ENCODE peak calls at places on chromosomes 5 and 9, in four cellular contexts. One of them, this sample, is unnamed.

GRCh38 chr5:11878846-11879245 is 25.4 kb downstream of the CTNND2 start:
- DNase-seq in neural progenitor cell: no peak
- DNase-seq in CD4-positive, alpha-beta T cell: no peak
- DNase-seq in heart left ventricle: no peak
- DNase-seq in this sample: peak

GRCh38 chr5:137296213-137296702 is 202.9 kb downstream of the SPOCK1 start:
- DNase-seq in neural progenitor cell: peak
- DNase-seq in CD4-positive, alpha-beta T cell: no peak
- DNase-seq in heart left ventricle: no peak
- DNase-seq in this sample: no peak

GRCh38 chr9:116673375-116673774 is 13.7 kb upstream of the TRIM32 start:
- DNase-seq in neural progenitor cell: no peak
- DNase-seq in CD4-positive, alpha-beta T cell: no peak
- DNase-seq in heart left ventricle: no peak
- DNase-seq in this sample: no peak

GRCh38 chr5:191036-191948 is at the start of gene LRRC14B:
- DNase-seq in neural progenitor cell: no peak
- DNase-seq in CD4-positive, alpha-beta T cell: no peak
- DNase-seq in heart left ventricle: peak
- DNase-seq in this sample: no peak

GRCh38 chr9:80932181-80932580 is 757.2 kb downstream of the TLE1 start:
- DNase-seq in neural progenitor cell: no peak
- DNase-seq in CD4-positive, alpha-beta T cell: no peak
- DNase-seq in heart left ventricle: no peak
- DNase-seq in this sample: no peak

GRCh38 chr5:137888875-137889759 is at the start of gene PKD2L2:
- DNase-seq in neural progenitor cell: peak
- DNase-seq in CD4-positive, alpha-beta T cell: peak
- DNase-seq in heart left ventricle: peak
- DNase-seq in this sample: peak

GRCh38 chr9:78765861-78766260 is 468.9 kb downstream of the PSAT1 start:
- DNase-seq in neural progenitor cell: no peak
- DNase-seq in CD4-positive, alpha-beta T cell: no peak
- DNase-seq in heart left ventricle: no peak
- DNase-seq in this sample: no peak

GRCh38 chr5:165508286-165508685 is 2002.9 kb downstream of the MAT2B start:
- DNase-seq in neural progenitor cell: no peak
- DNase-seq in CD4-positive, alpha-beta T cell: no peak
- DNase-seq in heart left ventricle: no peak
- DNase-seq in this sample: no peak

GRCh38 chr5:82291429-82291828 is 13.3 kb upstream of the RPS23 start:
- DNase-seq in neural progenitor cell: no peak
- DNase-seq in CD4-positive, alpha-beta T cell: no peak
- DNase-seq in heart left ventricle: no peak
- DNase-seq in this sample: no peak

GRCh38 chr5:14153932-14154646 is 10.9 kb downstream of the TRIO start:
- DNase-seq in neural progenitor cell: peak
- DNase-seq in CD4-positive, alpha-beta T cell: no peak
- DNase-seq in heart left ventricle: peak
- DNase-seq in this sample: no peak

GRCh38 chr9:7828344-7828743 is 28.8 kb upstream of the DMAC1 start:
- DNase-seq in neural progenitor cell: no peak
- DNase-seq in CD4-positive, alpha-beta T cell: no peak
- DNase-seq in heart left ventricle: no peak
- DNase-seq in this sample: no peak

GRCh38 chr9:134590240-134591081 is 51.1 kb upstream of the COL5A1 start:
- DNase-seq in neural progenitor cell: no peak
- DNase-seq in CD4-positive, alpha-beta T cell: no peak
- DNase-seq in heart left ventricle: no peak
- DNase-seq in this sample: no peak

GRCh38 chr9:136399176-136400037 is 563 bp downstream of the SNAPC4 start:
- DNase-seq in neural progenitor cell: peak
- DNase-seq in CD4-positive, alpha-beta T cell: no peak
- DNase-seq in heart left ventricle: no peak
- DNase-seq in this sample: no peak

GRCh38 chr5:15533124-15533893 is 33.3 kb downstream of the FBXL7 start:
- DNase-seq in neural progenitor cell: no peak
- DNase-seq in CD4-positive, alpha-beta T cell: no peak
- DNase-seq in heart left ventricle: no peak
- DNase-seq in this sample: no peak

GRCh38 chr5:65013141-65013540 is 244.4 kb downstream of the CWC27 start:
- DNase-seq in neural progenitor cell: no peak
- DNase-seq in CD4-positive, alpha-beta T cell: no peak
- DNase-seq in heart left ventricle: no peak
- DNase-seq in this sample: no peak

GRCh38 chr5:170293273-170293672 is 4.3 kb downstream of the LCP2 start:
- DNase-seq in neural progenitor cell: no peak
- DNase-seq in CD4-positive, alpha-beta T cell: no peak
- DNase-seq in heart left ventricle: peak
- DNase-seq in this sample: no peak

GRCh38 chr5:168724227-168724626 is 145.1 kb upstream of the PANK3 start:
- DNase-seq in neural progenitor cell: no peak
- DNase-seq in CD4-positive, alpha-beta T cell: no peak
- DNase-seq in heart left ventricle: no peak
- DNase-seq in this sample: no peak

GRCh38 chr5:62306494-62307363 is 723 bp downstream of the KIF2A start:
- DNase-seq in neural progenitor cell: peak
- DNase-seq in CD4-positive, alpha-beta T cell: peak
- DNase-seq in heart left ventricle: no peak
- DNase-seq in this sample: peak

GRCh38 chr9:70398145-70398556 is 16.3 kb downstream of the KLF9 start:
- DNase-seq in neural progenitor cell: no peak
- DNase-seq in CD4-positive, alpha-beta T cell: no peak
- DNase-seq in heart left ventricle: no peak
- DNase-seq in this sample: no peak

GRCh38 chr5:139565411-139566305 is 4.5 kb downstream of the UBE2D2 start:
- DNase-seq in neural progenitor cell: no peak
- DNase-seq in CD4-positive, alpha-beta T cell: peak
- DNase-seq in heart left ventricle: no peak
- DNase-seq in this sample: no peak

GRCh38 chr9:108536836-108537601 is 318.8 kb downstream of the ACTL7B start:
- DNase-seq in neural progenitor cell: no peak
- DNase-seq in CD4-positive, alpha-beta T cell: no peak
- DNase-seq in heart left ventricle: no peak
- DNase-seq in this sample: no peak

GRCh38 chr5:179858241-179858585 is 404 bp downstream of the MRNIP start:
- DNase-seq in neural progenitor cell: peak
- DNase-seq in CD4-positive, alpha-beta T cell: peak
- DNase-seq in heart left ventricle: no peak
- DNase-seq in this sample: no peak

GRCh38 chr5:43396762-43397304 is 15.4 kb downstream of the CCL28 start:
- DNase-seq in neural progenitor cell: peak
- DNase-seq in CD4-positive, alpha-beta T cell: peak
- DNase-seq in heart left ventricle: peak
- DNase-seq in this sample: no peak

GRCh38 chr5:74476197-74477081 is 164.1 kb downstream of the ENC1 start:
- DNase-seq in neural progenitor cell: no peak
- DNase-seq in CD4-positive, alpha-beta T cell: no peak
- DNase-seq in heart left ventricle: no peak
- DNase-seq in this sample: no peak

GRCh38 chr9:37339945-37340344 is 82.6 kb upstream of the GRHPR start:
- DNase-seq in neural progenitor cell: no peak
- DNase-seq in CD4-positive, alpha-beta T cell: no peak
- DNase-seq in heart left ventricle: no peak
- DNase-seq in this sample: no peak

GRCh38 chr9:37336150-37336549 is 86.3 kb upstream of the GRHPR start:
- DNase-seq in neural progenitor cell: peak
- DNase-seq in CD4-positive, alpha-beta T cell: no peak
- DNase-seq in heart left ventricle: no peak
- DNase-seq in this sample: no peak

GRCh38 chr9:37337301-37337905 is 85.1 kb upstream of the GRHPR start:
- DNase-seq in neural progenitor cell: no peak
- DNase-seq in CD4-positive, alpha-beta T cell: no peak
- DNase-seq in heart left ventricle: no peak
- DNase-seq in this sample: no peak

GRCh38 chr9:37340961-37341360 is 81.5 kb upstream of the GRHPR start:
- DNase-seq in neural progenitor cell: no peak
- DNase-seq in CD4-positive, alpha-beta T cell: no peak
- DNase-seq in heart left ventricle: no peak
- DNase-seq in this sample: no peak

GRCh38 chr9:37338218-37338617 is 84.3 kb upstream of the GRHPR start:
- DNase-seq in neural progenitor cell: no peak
- DNase-seq in CD4-positive, alpha-beta T cell: no peak
- DNase-seq in heart left ventricle: no peak
- DNase-seq in this sample: no peak
- H3K27ac ChIP-seq in neural progenitor cell: no peak
- H3K27ac ChIP-seq in CD4-positive, alpha-beta T cell: no peak
- H3K27ac ChIP-seq in heart left ventricle: no peak
- H3K27ac ChIP-seq in this sample: no peak

GRCh38 chr5:2591777-2592453 is 159.6 kb downstream of the IRX2 start:
- DNase-seq in neural progenitor cell: peak
- DNase-seq in CD4-positive, alpha-beta T cell: no peak
- DNase-seq in heart left ventricle: no peak
- DNase-seq in this sample: no peak

GRCh38 chr5:2584579-2584978 is 166.9 kb downstream of the IRX2 start:
- DNase-seq in neural progenitor cell: no peak
- DNase-seq in CD4-positive, alpha-beta T cell: no peak
- DNase-seq in heart left ventricle: no peak
- DNase-seq in this sample: no peak

GRCh38 chr5:2582507-2582906 is 169.0 kb downstream of the IRX2 start:
- DNase-seq in neural progenitor cell: no peak
- DNase-seq in CD4-positive, alpha-beta T cell: no peak
- DNase-seq in heart left ventricle: no peak
- DNase-seq in this sample: no peak

GRCh38 chr5:2586016-2586715 is 165.3 kb downstream of the IRX2 start:
- DNase-seq in neural progenitor cell: no peak
- DNase-seq in CD4-positive, alpha-beta T cell: no peak
- DNase-seq in heart left ventricle: no peak
- DNase-seq in this sample: no peak

GRCh38 chr5:2587189-2588031 is 164.1 kb downstream of the IRX2 start:
- DNase-seq in neural progenitor cell: no peak
- DNase-seq in CD4-positive, alpha-beta T cell: no peak
- DNase-seq in heart left ventricle: no peak
- DNase-seq in this sample: no peak
- H3K27ac ChIP-seq in neural progenitor cell: no peak
- H3K27ac ChIP-seq in CD4-positive, alpha-beta T cell: no peak
- H3K27ac ChIP-seq in heart left ventricle: no peak
- H3K27ac ChIP-seq in this sample: no peak

GRCh38 chr5:172765766-172766286 is 5.2 kb downstream of the DUSP1 start:
- DNase-seq in neural progenitor cell: no peak
- DNase-seq in CD4-positive, alpha-beta T cell: no peak
- DNase-seq in heart left ventricle: no peak
- DNase-seq in this sample: no peak
- H3K27ac ChIP-seq in neural progenitor cell: no peak
- H3K27ac ChIP-seq in CD4-positive, alpha-beta T cell: peak
- H3K27ac ChIP-seq in heart left ventricle: peak
- H3K27ac ChIP-seq in this sample: peak

GRCh38 chr5:16536818-16537217 is 71.2 kb upstream of the ZNF622 start:
- DNase-seq in neural progenitor cell: no peak
- DNase-seq in CD4-positive, alpha-beta T cell: no peak
- DNase-seq in heart left ventricle: no peak
- DNase-seq in this sample: no peak
- H3K27ac ChIP-seq in neural progenitor cell: no peak
- H3K27ac ChIP-seq in CD4-positive, alpha-beta T cell: no peak
- H3K27ac ChIP-seq in heart left ventricle: peak
- H3K27ac ChIP-seq in this sample: no peak

DNA sequence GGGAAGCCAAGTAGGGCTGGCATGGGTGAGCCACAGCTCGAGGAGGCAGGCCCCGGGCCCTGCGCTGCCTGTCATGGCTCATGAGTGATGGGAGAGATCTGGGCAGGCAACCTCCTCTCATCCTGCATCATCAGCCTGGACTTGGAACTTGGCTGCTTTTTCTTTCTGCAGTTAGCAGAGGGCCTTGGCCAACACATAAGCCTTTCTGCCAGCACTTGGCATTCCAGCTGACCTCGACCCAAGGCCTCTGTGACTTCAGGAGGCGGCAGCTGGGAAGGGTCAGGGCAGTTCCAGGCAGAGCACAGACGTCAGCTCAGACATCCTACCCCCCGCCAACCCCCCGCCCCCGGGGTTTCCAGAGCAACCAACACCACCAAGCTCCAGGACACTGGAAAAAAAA is 7.6 kb downstream of the S1PR3 start:
- DNase-seq in neural progenitor cell: no peak
- DNase-seq in CD4-positive, alpha-beta T cell: no peak
- DNase-seq in heart left ventricle: peak
- DNase-seq in this sample: no peak
- H3K27ac ChIP-seq in neural progenitor cell: no peak
- H3K27ac ChIP-seq in CD4-positive, alpha-beta T cell: no peak
- H3K27ac ChIP-seq in heart left ventricle: peak
- H3K27ac ChIP-seq in this sample: peak